ENCODE peak calls at places on chromosomes 16 and 17, in five cellular contexts. X, L, F, Y and S are unnamed samples.

GRCh38 chr17:81391964-81392908 is 3.0 kb upstream of the BAHCC1 start:
- DNase-seq in Y (peak; percentile 91), F (peak; percentile 42), X (no peak), L (peak; percentile 69), S (no peak)

GRCh38 chr16:84631153-84631466 is 13.2 kb upstream of the COTL1 start:
- DNase-seq in X (no peak), F (no peak), Y (no peak), L (no peak), S (no peak)

GRCh38 chr16:14018848-14019247 is 52.3 kb upstream of the MRTFB start:
- DNase-seq in Y (no peak), F (peak; percentile 52), L (no peak), X (peak; percentile 27), S (no peak)

GRCh38 chr17:59346876-59347407 is 15.5 kb downstream of the YPEL2 start:
- DNase-seq in L (no peak), Y (no peak), X (no peak), F (no peak), S (no peak)

GRCh38 chr17:278055-279028 is 74.3 kb downstream of the RPH3AL start:
- DNase-seq in L (no peak), Y (no peak), X (no peak), F (no peak), S (no peak)

GRCh38 chr16:84323626-84324025 is 28.9 kb downstream of the WFDC1 start:
- DNase-seq in L (peak; percentile 34), X (no peak), F (no peak), Y (no peak), S (peak; percentile 20)

GRCh38 chr16:89324056-89325010 is 106.8 kb downstream of the ZNF778 start:
- DNase-seq in L (peak; percentile 83), F (no peak), Y (peak; percentile 69), X (no peak), S (no peak)

GRCh38 chr16:49921791-49922456 is 66.0 kb upstream of the ZNF423 start:
- DNase-seq in Y (peak; percentile 39), X (peak; percentile 86), F (peak; percentile 90), L (peak; percentile 54), S (peak; percentile 9)

GRCh38 chr16:86509759-86510464 is 415 bp upstream of the FOXF1 start:
- DNase-seq in F (peak; percentile 80), X (peak; percentile 71), L (peak; percentile 75), Y (peak; percentile 96), S (peak; percentile 23)

GRCh38 chr16:58435779-58436178 is 43.5 kb downstream of the GINS3 start:
- DNase-seq in Y (no peak), F (no peak), L (no peak), X (no peak), S (no peak)

GRCh38 chr17:49132699-49133364 is at the start of gene B4GALNT2:
- DNase-seq in Y (no peak), L (peak; percentile 30), X (peak; percentile 71), F (peak; percentile 85), S (peak; percentile 17)

GRCh38 chr16:54928016-54928356 is 2.7 kb upstream of the IRX5 start:
- DNase-seq in F (peak; percentile 30), L (peak; percentile 75), Y (no peak), X (peak; percentile 51), S (peak; percentile 49)

GRCh38 chr17:77127735-77128361 is 12.9 kb upstream of the SEC14L1 start:
- DNase-seq in L (no peak), F (no peak), X (no peak), Y (no peak), S (peak; percentile 81)

GRCh38 chr17:48555616-48556533 is 11.0 kb upstream of the HOXB2 start:
- DNase-seq in X (peak; percentile 68), L (peak; percentile 52), Y (peak; percentile 77), F (no peak), S (peak; percentile 47)

GRCh38 chr17:46012506-46013079 is 13.5 kb downstream of the STH start:
- DNase-seq in X (no peak), F (no peak), L (no peak), Y (no peak), S (no peak)

GRCh38 chr17:50772251-50772650 is 4.9 kb upstream of the ANKRD40CL start:
- DNase-seq in Y (no peak), L (no peak), F (no peak), X (no peak), S (no peak)

GRCh38 chr16:983044-984030 is 1.8 kb downstream of the SOX8 start:
- DNase-seq in L (no peak), Y (no peak), X (peak; percentile 69), F (peak; percentile 35), S (no peak)
- TF ChIP-seq EZH2 in L (peak; percentile 46), Y (no peak), X (no peak), F (no peak), S (no peak)

GRCh38 chr17:2055494-2056220 is 754 bp downstream of the HIC1 start:
- DNase-seq in X (no peak), Y (peak; percentile 67), L (peak; percentile 71), F (no peak), S (no peak)
- TF ChIP-seq EZH2 in X (no peak), Y (no peak), L (no peak), F (no peak), S (no peak)

DNA sequence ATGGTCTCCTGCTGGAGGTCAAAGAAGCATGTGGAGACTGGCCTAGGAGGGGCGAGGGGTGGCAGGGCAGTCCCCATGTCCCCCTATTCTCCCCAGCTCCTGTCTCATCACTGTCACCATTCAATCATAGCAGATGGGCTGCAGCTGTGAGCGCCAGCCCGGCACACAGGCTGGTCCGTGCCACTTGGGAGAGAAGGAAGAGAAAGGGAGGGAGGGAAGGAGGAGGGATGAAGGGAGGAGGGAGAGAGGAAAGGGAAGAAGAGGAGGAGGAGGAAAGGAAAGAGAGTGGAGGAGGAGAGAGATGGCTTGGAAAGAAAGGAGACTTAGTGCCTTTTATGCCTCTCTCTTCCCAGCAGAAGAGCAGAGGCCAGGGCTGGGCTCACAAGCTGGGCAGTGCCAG is 12.4 kb downstream of the NEUROD2 start:
- DNase-seq in F (peak; percentile 61), Y (no peak), L (no peak), X (no peak), S (no peak)
- TF ChIP-seq EZH2 in F (peak; percentile 40), Y (no peak), L (no peak), X (no peak), S (no peak)

GRCh38 chr17:68199837-68200688 is 47.8 kb upstream of the AMZ2 start:
- DNase-seq in F (peak; percentile 54), Y (no peak), X (peak; percentile 21), L (no peak), S (no peak)
- TF ChIP-seq EZH2 in F (peak; percentile 57), Y (peak; percentile 88), X (no peak), L (peak; percentile 80), S (peak; percentile 91)